ENCODE peak calls at places on chromosome 7, in nine cellular contexts. A is foreskin fibroblast; C is effector CD4-positive, alpha-beta T cell; R is AG08396; O is frontal cortex; K is neuronal stem cell; M is HT1080; Y is RCC 7860; D is H7. T is an unnamed sample.

GRCh38 chr7:73521636-73522080 is 435 bp downstream of the BAZ1B start:
- DNase-seq in A (no peak), Y (no peak), C (no peak), K (peak; percentile 54), R (peak; percentile 81), D (peak; percentile 85), M (peak; percentile 20), O (peak; percentile 85), T (no peak)

GRCh38 chr7:24075426-24075810 is 208.6 kb upstream of the NPY start:
- DNase-seq in K (no peak), C (no peak), Y (no peak), O (no peak), R (no peak), M (peak; percentile 20), D (no peak), A (no peak), T (no peak)

GRCh38 chr7:107828540-107828939 is 25.5 kb upstream of the SLC26A3 start:
- DNase-seq in C (no peak), D (no peak), A (no peak), M (no peak), R (no peak), K (no peak), Y (no peak), O (no peak), T (no peak)

GRCh38 chr7:309586-310228 is 19.7 kb downstream of the FOXL3 start:
- DNase-seq in D (peak; percentile 37), Y (no peak), C (no peak), K (no peak), M (no peak), O (no peak), R (no peak), A (no peak), T (no peak)

GRCh38 chr7:126760914-126761577 is 491.7 kb downstream of the GRM8 start:
- DNase-seq in M (no peak), D (no peak), C (no peak), Y (no peak), R (no peak), K (no peak), O (no peak), A (no peak), T (no peak)

GRCh38 chr7:112362796-112363195 is 87.5 kb upstream of the IFRD1 start:
- DNase-seq in A (no peak), R (peak; percentile 16), M (no peak), O (no peak), D (no peak), C (no peak), Y (no peak), K (no peak), T (no peak)

GRCh38 chr7:155322530-155322929 is 24.9 kb downstream of the INSIG1 start:
- DNase-seq in Y (no peak), O (no peak), M (peak; percentile 55), K (no peak), A (peak; percentile 21), D (no peak), C (no peak), R (no peak), T (no peak)

GRCh38 chr7:53604201-53604600 is 568.8 kb downstream of the POM121L12 start:
- DNase-seq in O (no peak), Y (no peak), A (no peak), D (no peak), M (peak; percentile 41), C (no peak), R (no peak), K (no peak), T (no peak)

GRCh38 chr7:3179456-3179855 is 121.6 kb upstream of the SDK1 start:
- DNase-seq in D (no peak), M (no peak), R (no peak), C (no peak), Y (no peak), A (no peak), K (no peak), O (no peak), T (no peak)

GRCh38 chr7:112726076-112726475 is 64.1 kb downstream of the TMEM168 start:
- DNase-seq in M (peak; percentile 14), C (no peak), Y (no peak), O (no peak), K (no peak), A (no peak), D (no peak), R (no peak), T (no peak)

GRCh38 chr7:118109607-118110006 is 74.4 kb upstream of the LSM8 start:
- DNase-seq in R (no peak), M (peak; percentile 48), O (no peak), Y (peak; percentile 41), K (no peak), A (no peak), C (no peak), D (no peak), T (no peak)

GRCh38 chr7:151099486-151100211 is 13.4 kb downstream of the AGAP3 start:
- DNase-seq in Y (no peak), C (no peak), K (no peak), M (no peak), A (no peak), D (peak; percentile 69), O (no peak), R (no peak), T (no peak)

GRCh38 chr7:24602860-24603456 is 29.7 kb downstream of the PALS2 start:
- DNase-seq in A (no peak), Y (no peak), C (no peak), K (no peak), O (no peak), D (no peak), M (peak; percentile 13), R (no peak), T (no peak)

GRCh38 chr7:82044497-82045080 is 274.7 kb upstream of the HGF start:
- DNase-seq in A (peak; percentile 83), K (peak; percentile 40), R (no peak), O (peak; percentile 3), Y (peak; percentile 30), D (no peak), C (no peak), M (peak; percentile 24), T (no peak)

GRCh38 chr7:117269417-117269816 is 53.4 kb downstream of the WNT2 start:
- DNase-seq in K (no peak), D (no peak), O (no peak), Y (peak; percentile 94), R (peak; percentile 67), A (peak; percentile 93), C (no peak), M (peak; percentile 92), T (no peak)